ENCODE peak calls at places on chromosomes 16 and 17, in six cellular contexts. One of them, this sample, is unnamed.

GRCh38 chr16:89319883-89320716 is 102.6 kb downstream of the ZNF778 start:
- DNase-seq in activated CD4-positive, alpha-beta T cell treated with anti-CD3 and anti-CD28 coated beads, Interleukin-2, amount 50 U/mL, for 1 hour: no peak
- DNase-seq in OCI-LY7: no peak
- DNase-seq in stimulated activated CD4-positive, alpha-beta T cell treated with anti-CD3 and anti-CD28 coated beads, Interleukin-1b, Interleukin-23, amount 100 ng/mL, for 1 hour: no peak
- DNase-seq in kidney tubule cell: peak
- DNase-seq in ELR: peak
- DNase-seq in this sample: peak

GRCh38 chr17:40486513-40487370 is 14.7 kb downstream of the TNS4 start:
- DNase-seq in activated CD4-positive, alpha-beta T cell treated with anti-CD3 and anti-CD28 coated beads, Interleukin-2, amount 50 U/mL, for 1 hour: no peak
- DNase-seq in OCI-LY7: no peak
- DNase-seq in stimulated activated CD4-positive, alpha-beta T cell treated with anti-CD3 and anti-CD28 coated beads, Interleukin-1b, Interleukin-23, amount 100 ng/mL, for 1 hour: no peak
- DNase-seq in kidney tubule cell: peak
- DNase-seq in ELR: peak
- DNase-seq in this sample: peak

GRCh38 chr17:8320262-8320661 is 10.2 kb downstream of the ARHGEF15 start:
- DNase-seq in activated CD4-positive, alpha-beta T cell treated with anti-CD3 and anti-CD28 coated beads, Interleukin-2, amount 50 U/mL, for 1 hour: no peak
- DNase-seq in OCI-LY7: no peak
- DNase-seq in stimulated activated CD4-positive, alpha-beta T cell treated with anti-CD3 and anti-CD28 coated beads, Interleukin-1b, Interleukin-23, amount 100 ng/mL, for 1 hour: no peak
- DNase-seq in kidney tubule cell: no peak
- DNase-seq in ELR: no peak
- DNase-seq in this sample: no peak

GRCh38 chr17:37359682-37360188 is 16.1 kb upstream of the C17orf78 start:
- DNase-seq in activated CD4-positive, alpha-beta T cell treated with anti-CD3 and anti-CD28 coated beads, Interleukin-2, amount 50 U/mL, for 1 hour: no peak
- DNase-seq in OCI-LY7: no peak
- DNase-seq in stimulated activated CD4-positive, alpha-beta T cell treated with anti-CD3 and anti-CD28 coated beads, Interleukin-1b, Interleukin-23, amount 100 ng/mL, for 1 hour: no peak
- DNase-seq in kidney tubule cell: no peak
- DNase-seq in ELR: peak
- DNase-seq in this sample: no peak

GRCh38 chr17:12853921-12854320 is 64.6 kb downstream of the ARHGAP44 start:
- DNase-seq in activated CD4-positive, alpha-beta T cell treated with anti-CD3 and anti-CD28 coated beads, Interleukin-2, amount 50 U/mL, for 1 hour: no peak
- DNase-seq in OCI-LY7: no peak
- DNase-seq in stimulated activated CD4-positive, alpha-beta T cell treated with anti-CD3 and anti-CD28 coated beads, Interleukin-1b, Interleukin-23, amount 100 ng/mL, for 1 hour: no peak
- DNase-seq in kidney tubule cell: no peak
- DNase-seq in ELR: no peak
- DNase-seq in this sample: no peak

GRCh38 chr16:79599256-79599836 is 1.2 kb downstream of the MAF start:
- DNase-seq in activated CD4-positive, alpha-beta T cell treated with anti-CD3 and anti-CD28 coated beads, Interleukin-2, amount 50 U/mL, for 1 hour: peak
- DNase-seq in OCI-LY7: no peak
- DNase-seq in stimulated activated CD4-positive, alpha-beta T cell treated with anti-CD3 and anti-CD28 coated beads, Interleukin-1b, Interleukin-23, amount 100 ng/mL, for 1 hour: no peak
- DNase-seq in kidney tubule cell: no peak
- DNase-seq in ELR: no peak
- DNase-seq in this sample: no peak

GRCh38 chr17:80691784-80692183 is 147.1 kb downstream of the RPTOR start:
- DNase-seq in activated CD4-positive, alpha-beta T cell treated with anti-CD3 and anti-CD28 coated beads, Interleukin-2, amount 50 U/mL, for 1 hour: no peak
- DNase-seq in OCI-LY7: peak
- DNase-seq in stimulated activated CD4-positive, alpha-beta T cell treated with anti-CD3 and anti-CD28 coated beads, Interleukin-1b, Interleukin-23, amount 100 ng/mL, for 1 hour: no peak
- DNase-seq in kidney tubule cell: no peak
- DNase-seq in ELR: no peak
- DNase-seq in this sample: no peak

GRCh38 chr16:85503642-85504224 is 109.4 kb upstream of the GSE1 start:
- DNase-seq in activated CD4-positive, alpha-beta T cell treated with anti-CD3 and anti-CD28 coated beads, Interleukin-2, amount 50 U/mL, for 1 hour: no peak
- DNase-seq in OCI-LY7: no peak
- DNase-seq in stimulated activated CD4-positive, alpha-beta T cell treated with anti-CD3 and anti-CD28 coated beads, Interleukin-1b, Interleukin-23, amount 100 ng/mL, for 1 hour: no peak
- DNase-seq in kidney tubule cell: no peak
- DNase-seq in ELR: no peak
- DNase-seq in this sample: no peak

GRCh38 chr16:27179500-27180072 is 23.7 kb upstream of the KDM8 start:
- DNase-seq in activated CD4-positive, alpha-beta T cell treated with anti-CD3 and anti-CD28 coated beads, Interleukin-2, amount 50 U/mL, for 1 hour: peak
- DNase-seq in OCI-LY7: peak
- DNase-seq in stimulated activated CD4-positive, alpha-beta T cell treated with anti-CD3 and anti-CD28 coated beads, Interleukin-1b, Interleukin-23, amount 100 ng/mL, for 1 hour: peak
- DNase-seq in kidney tubule cell: peak
- DNase-seq in ELR: peak
- DNase-seq in this sample: peak